ENCODE peak calls at places on chromosomes 7 and 10, in six cellular contexts. C is NCI-H1105; G is CMK; Z is NCI-H524 treated with DMSO at 0.1 percent for 48 hours; N is stimulated activated CD4-positive, alpha-beta T cell treated with anti-CD3 and anti-CD28 coated beads, TNF-alpha, amount 100 ng/mL, for 24 hours; Y is NCI-H460. P is an unnamed sample.

GRCh38 chr7:151689196-151689971 is 169.7 kb upstream of the RHEB start:
- DNase-seq in C (peak; percentile 84), G (no peak), Z (no peak), N (no peak), Y (no peak), P (no peak)

GRCh38 chr10:26438534-26439269 is 561 bp downstream of the APBB1IP start:
- DNase-seq in C (no peak), G (no peak), Z (no peak), N (peak; percentile 66), Y (no peak), P (no peak)

GRCh38 chr7:30914611-30915601 is 3.3 kb downstream of the AQP1 start:
- DNase-seq in C (no peak), G (peak; percentile 79), Z (no peak), N (no peak), Y (peak; percentile 22), P (no peak)

GRCh38 chr10:126902157-126902556 is 3.1 kb upstream of the DOCK1 start:
- DNase-seq in C (no peak), G (no peak), Z (no peak), N (no peak), Y (no peak), P (no peak)

GRCh38 chr7:22610871-22611757 is 111.1 kb upstream of the STEAP1B start:
- DNase-seq in C (no peak), G (no peak), Z (no peak), N (no peak), Y (no peak), P (no peak)

GRCh38 chr10:32112055-32112454 is 55.8 kb upstream of the KIF5B start:
- DNase-seq in C (no peak), G (no peak), Z (no peak), N (no peak), Y (peak; percentile 46), P (no peak)

GRCh38 chr10:6558759-6559429 is 21.2 kb downstream of the PRKCQ start:
- DNase-seq in C (no peak), G (no peak), Z (no peak), N (no peak), Y (no peak), P (no peak)

GRCh38 chr7:111529507-111530355 is 32.6 kb downstream of the IMMP2L start:
- DNase-seq in C (no peak), G (no peak), Z (no peak), N (no peak), Y (no peak), P (no peak)

GRCh38 chr10:12500406-12501303 is 151.3 kb downstream of the CAMK1D start:
- DNase-seq in C (no peak), G (no peak), Z (no peak), N (no peak), Y (no peak), P (peak; percentile 48)

GRCh38 chr7:83574616-83575015 is 74.3 kb downstream of the SEMA3E start:
- DNase-seq in C (no peak), G (no peak), Z (no peak), N (no peak), Y (no peak), P (no peak)

GRCh38 chr10:27819781-27820531 is 74.3 kb upstream of the MKX start:
- DNase-seq in C (no peak), G (no peak), Z (no peak), N (no peak), Y (no peak), P (no peak)

GRCh38 chr7:22809902-22810642 is 12.6 kb downstream of the TOMM7 start:
- DNase-seq in C (no peak), G (no peak), Z (no peak), N (no peak), Y (no peak), P (no peak)

GRCh38 chr7:69691734-69692133 is 93.5 kb downstream of the AUTS2 start:
- DNase-seq in C (no peak), G (no peak), Z (no peak), N (no peak), Y (no peak), P (no peak)

GRCh38 chr10:3140280-3140679 is 32.3 kb downstream of the PITRM1 start:
- DNase-seq in C (no peak), G (no peak), Z (no peak), N (no peak), Y (no peak), P (no peak)

GRCh38 chr10:21519981-21520436 is 5.5 kb downstream of the SKIDA1 start:
- DNase-seq in C (no peak), G (no peak), Z (no peak), N (no peak), Y (no peak), P (no peak)

GRCh38 chr10:52043811-52044210 is 270.3 kb upstream of the DKK1 start:
- DNase-seq in C (no peak), G (no peak), Z (no peak), N (no peak), Y (no peak), P (no peak)

GRCh38 chr7:17681965-17682364 is 258.3 kb downstream of the SNX13 start:
- DNase-seq in C (no peak), G (no peak), Z (no peak), N (no peak), Y (no peak), P (no peak)

GRCh38 chr7:112199035-112199655 is 7.1 kb downstream of the DOCK4 start:
- DNase-seq in C (no peak), G (no peak), Z (no peak), N (no peak), Y (no peak), P (no peak)

GRCh38 chr7:133230591-133231194 is 22.2 kb upstream of the EXOC4 start:
- DNase-seq in C (no peak), G (no peak), Z (no peak), N (peak; percentile 17), Y (peak; percentile 50), P (no peak)

GRCh38 chr7:140079121-140079536 is 16.4 kb upstream of the PARP12 start:
- DNase-seq in C (no peak), G (no peak), Z (no peak), N (no peak), Y (peak; percentile 11), P (no peak)

GRCh38 chr10:91520657-91521056 is 110.5 kb downstream of the HECTD2 start:
- DNase-seq in C (no peak), G (no peak), Z (no peak), N (no peak), Y (no peak), P (no peak)

GRCh38 chr10:91493313-91493712 is 83.2 kb downstream of the HECTD2 start:
- DNase-seq in C (no peak), G (no peak), Z (no peak), N (no peak), Y (peak; percentile 60), P (no peak)

GRCh38 chr7:13989944-13990295 is 454 bp upstream of the ETV1 start:
- DNase-seq in C (no peak), G (no peak), Z (no peak), N (no peak), Y (no peak), P (no peak)

GRCh38 chr7:75033826-75034225 is 39.8 kb downstream of the RCC1L start:
- DNase-seq in C (no peak), G (no peak), Z (no peak), N (no peak), Y (no peak), P (no peak)

GRCh38 chr7:51268859-51269258 is 47.8 kb downstream of the COBL start:
- DNase-seq in C (no peak), G (no peak), Z (no peak), N (no peak), Y (no peak), P (no peak)

GRCh38 chr10:4663162-4663992 is 162.6 kb upstream of the AKR1E2 start:
- DNase-seq in C (peak; percentile 8), G (no peak), Z (peak; percentile 45), N (peak; percentile 7), Y (peak; percentile 95), P (peak; percentile 84)

GRCh38 chr7:137007001-137007725 is 138.7 kb downstream of the CHRM2 start:
- DNase-seq in C (no peak), G (no peak), Z (no peak), N (no peak), Y (no peak), P (no peak)

GRCh38 chr7:3922175-3922635 is 621.2 kb downstream of the SDK1 start:
- DNase-seq in C (peak; percentile 4), G (no peak), Z (no peak), N (no peak), Y (peak; percentile 89), P (no peak)

GRCh38 chr7:111820621-111821020 is 258.3 kb upstream of the IMMP2L start:
- DNase-seq in C (no peak), G (no peak), Z (no peak), N (no peak), Y (no peak), P (no peak)